ENCODE peak calls at places on chromosome 11, in eight cellular contexts. B, N, G, L, R, F, W and K are unnamed samples.

GRCh38 chr11:64963072-64963631 is 8.8 kb downstream of the MAJIN start:
- DNase-seq in B (no peak), N (no peak), G (no peak), L (no peak), R (no peak), F (no peak), W (no peak), K (no peak)

GRCh38 chr11:47010192-47010591 is 73.6 kb downstream of the CSTPP1 start:
- DNase-seq in B (peak), N (no peak), G (no peak), L (no peak), R (no peak), F (no peak), W (no peak), K (no peak)

GRCh38 chr11:34002420-34002819 is 49.1 kb upstream of the CAPRIN1 start:
- DNase-seq in B (no peak), N (peak), G (no peak), L (no peak), R (no peak), F (no peak), W (no peak), K (no peak)

GRCh38 chr11:10348650-10349280 is 43.9 kb downstream of the ADM start:
- DNase-seq in B (peak), N (peak), G (no peak), L (peak), R (no peak), F (no peak), W (no peak), K (peak)

GRCh38 chr11:85759915-85760314 is 51.0 kb downstream of the SYTL2 start:
- DNase-seq in B (peak), N (peak), G (no peak), L (peak), R (no peak), F (peak), W (no peak), K (peak)

GRCh38 chr11:79249341-79249993 is 191.4 kb downstream of the TENM4 start:
- DNase-seq in B (peak), N (no peak), G (no peak), L (peak), R (no peak), F (no peak), W (no peak), K (peak)

GRCh38 chr11:11163256-11163655 is 189.8 kb downstream of the CSNK2A3 start:
- DNase-seq in B (no peak), N (no peak), G (peak), L (peak), R (no peak), F (no peak), W (no peak), K (no peak)

GRCh38 chr11:6356503-6356902 is 33.8 kb upstream of the SMPD1 start:
- DNase-seq in B (no peak), N (no peak), G (no peak), L (no peak), R (no peak), F (no peak), W (no peak), K (no peak)

GRCh38 chr11:65297026-65297667 is 17.5 kb upstream of the CDC42EP2 start:
- DNase-seq in B (no peak), N (no peak), G (no peak), L (no peak), R (no peak), F (no peak), W (no peak), K (no peak)

GRCh38 chr11:123995119-123995518 is at the start of gene OR10G6:
- DNase-seq in B (no peak), N (no peak), G (no peak), L (no peak), R (no peak), F (no peak), W (no peak), K (no peak)

GRCh38 chr11:86710936-86711335 is 38.5 kb upstream of the ME3 start:
- DNase-seq in B (no peak), N (no peak), G (no peak), L (no peak), R (no peak), F (no peak), W (no peak), K (no peak)

GRCh38 chr11:95985174-95985808 is 61.4 kb upstream of the MTMR2 start:
- DNase-seq in B (peak), N (no peak), G (no peak), L (peak), R (no peak), F (no peak), W (no peak), K (peak)

GRCh38 chr11:3879216-3879966 is 23.9 kb downstream of the STIM1 start:
- DNase-seq in B (no peak), N (no peak), G (no peak), L (no peak), R (no peak), F (no peak), W (no peak), K (no peak)

GRCh38 chr11:120660024-120660565 is 148.5 kb downstream of the GRIK4 start:
- DNase-seq in B (no peak), N (no peak), G (peak), L (peak), R (peak), F (no peak), W (no peak), K (no peak)

GRCh38 chr11:120666121-120666639 is 154.6 kb downstream of the GRIK4 start:
- DNase-seq in B (no peak), N (no peak), G (peak), L (no peak), R (no peak), F (no peak), W (no peak), K (no peak)

GRCh38 chr11:120663142-120663541 is 151.6 kb downstream of the GRIK4 start:
- DNase-seq in B (no peak), N (no peak), G (no peak), L (no peak), R (no peak), F (no peak), W (no peak), K (no peak)

GRCh38 chr11:120659076-120659475 is 147.5 kb downstream of the GRIK4 start:
- DNase-seq in B (no peak), N (no peak), G (no peak), L (no peak), R (no peak), F (no peak), W (no peak), K (no peak)

DNA sequence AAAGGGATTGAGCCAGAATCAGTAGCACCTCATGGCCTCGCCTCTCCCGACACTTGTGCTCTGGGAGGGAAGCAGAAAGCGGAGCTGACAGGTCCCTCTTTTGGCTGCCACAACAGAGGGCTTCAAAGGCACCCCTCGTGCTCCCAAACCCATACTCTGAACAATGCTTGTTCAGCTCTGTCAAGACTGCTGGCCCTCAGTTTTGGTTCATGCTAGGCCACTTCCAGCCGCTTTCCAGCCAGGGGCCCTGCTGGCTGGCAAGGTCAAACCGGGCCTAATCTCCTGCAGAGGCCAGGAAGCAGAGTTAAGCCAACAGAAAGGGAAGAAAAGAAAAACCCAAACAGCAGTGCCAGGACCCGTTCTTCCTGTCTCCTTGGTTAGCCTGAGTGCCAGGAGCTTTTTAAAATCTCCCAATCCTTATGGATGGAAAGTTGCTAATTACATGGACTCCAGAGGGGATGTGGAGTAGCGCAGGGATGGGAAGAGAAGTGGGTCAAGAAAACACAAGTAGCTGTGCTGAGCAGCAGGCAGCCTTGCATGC is 150.6 kb downstream of the GRIK4 start:
- DNase-seq in B (no peak), N (no peak), G (no peak), L (no peak), R (no peak), F (no peak), W (no peak), K (no peak)
- TF ChIP-seq CTCF in B (no peak), N (no peak), G (no peak), L (no peak), R (no peak), F (no peak), W (no peak), K (no peak)

GRCh38 chr11:8055111-8055835 is 25.7 kb upstream of the TUB start:
- DNase-seq in B (no peak), N (no peak), G (peak), L (peak), R (no peak), F (no peak), W (peak), K (no peak)
- TF ChIP-seq CTCF in B (no peak), N (peak), G (peak), L (peak), R (peak), F (peak), W (no peak), K (peak)

DNA sequence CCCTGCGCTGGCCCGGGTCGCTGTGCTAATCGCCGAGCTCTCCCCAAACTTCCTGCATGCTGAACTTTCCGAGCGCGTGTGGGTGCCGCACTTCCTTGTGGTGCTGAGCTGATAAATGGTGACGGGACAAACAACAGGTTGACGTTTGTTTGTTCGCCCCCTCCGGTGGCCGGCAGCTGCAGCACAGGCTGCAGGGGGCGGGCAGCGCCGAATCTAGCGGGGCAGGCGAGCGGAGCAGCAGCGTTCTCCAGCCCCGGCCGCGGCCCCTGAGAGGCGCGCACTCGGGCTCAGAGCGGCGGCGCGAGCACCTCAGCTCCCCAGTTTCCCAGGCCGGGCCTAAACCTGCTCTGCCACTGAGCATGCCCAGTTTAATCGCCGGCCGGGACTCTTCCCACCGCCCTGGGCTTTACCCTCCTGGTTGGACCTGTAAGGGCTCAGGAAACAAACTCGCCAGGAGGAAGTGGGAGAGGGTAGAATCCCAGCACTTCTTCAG is at the start of gene PDGFD:
- DNase-seq in B (peak), N (peak), G (peak), L (peak), R (peak), F (peak), W (peak), K (peak)
- TF ChIP-seq CTCF in B (peak), N (peak), G (peak), L (peak), R (no peak), F (peak), W (no peak), K (peak)

GRCh38 chr11:88424881-88425280 is 87.3 kb upstream of the CTSC start:
- DNase-seq in B (no peak), N (no peak), G (no peak), L (no peak), R (no peak), F (no peak), W (no peak), K (no peak)

GRCh38 chr11:88418508-88418907 is 81.0 kb upstream of the CTSC start:
- DNase-seq in B (no peak), N (peak), G (no peak), L (no peak), R (no peak), F (no peak), W (no peak), K (no peak)

GRCh38 chr11:88415495-88415894 is 78.0 kb upstream of the CTSC start:
- DNase-seq in B (no peak), N (no peak), G (no peak), L (no peak), R (no peak), F (no peak), W (no peak), K (no peak)

GRCh38 chr11:88421530-88421929 is 84.0 kb upstream of the CTSC start:
- DNase-seq in B (peak), N (peak), G (no peak), L (peak), R (peak), F (no peak), W (no peak), K (no peak)

GRCh38 chr11:88420165-88420781 is 82.7 kb upstream of the CTSC start:
- DNase-seq in B (peak), N (no peak), G (no peak), L (peak), R (no peak), F (no peak), W (no peak), K (peak)
- TF ChIP-seq CTCF in B (peak), N (no peak), G (no peak), L (peak), R (no peak), F (no peak), W (no peak), K (no peak)

GRCh38 chr11:73182824-73183321 is 35.2 kb upstream of the P2RY2 start:
- DNase-seq in B (no peak), N (no peak), G (no peak), L (no peak), R (no peak), F (no peak), W (peak), K (no peak)
- TF ChIP-seq CTCF in B (no peak), N (no peak), G (no peak), L (no peak), R (no peak), F (no peak), W (no peak), K (no peak)

GRCh38 chr11:113690619-113691569 is 15.2 kb downstream of the TMPRSS5 start:
- DNase-seq in B (peak), N (peak), G (peak), L (peak), R (peak), F (no peak), W (no peak), K (peak)
- TF ChIP-seq CTCF in B (no peak), N (peak), G (peak), L (peak), R (peak), F (no peak), W (no peak), K (peak)

GRCh38 chr11:126098204-126098769 is 35.6 kb upstream of the CDON start:
- DNase-seq in B (no peak), N (no peak), G (no peak), L (no peak), R (no peak), F (no peak), W (no peak), K (no peak)
- TF ChIP-seq CTCF in B (no peak), N (no peak), G (no peak), L (no peak), R (no peak), F (no peak), W (no peak), K (no peak)

GRCh38 chr11:20874358-20874757 is 205.0 kb downstream of the NELL1 start:
- DNase-seq in B (no peak), N (no peak), G (no peak), L (no peak), R (no peak), F (no peak), W (no peak), K (no peak)
- TF ChIP-seq CTCF in B (no peak), N (no peak), G (peak), L (no peak), R (no peak), F (no peak), W (no peak), K (no peak)

GRCh38 chr11:131248588-131248987 is 121.8 kb upstream of the NTM start:
- DNase-seq in B (no peak), N (no peak), G (no peak), L (peak), R (no peak), F (no peak), W (no peak), K (no peak)

GRCh38 chr11:131246156-131246555 is 124.3 kb upstream of the NTM start:
- DNase-seq in B (no peak), N (no peak), G (no peak), L (no peak), R (no peak), F (no peak), W (no peak), K (no peak)

GRCh38 chr11:131242616-131243015 is 127.8 kb upstream of the NTM start:
- DNase-seq in B (no peak), N (no peak), G (no peak), L (no peak), R (no peak), F (no peak), W (no peak), K (no peak)

GRCh38 chr11:131246589-131247164 is 123.7 kb upstream of the NTM start:
- DNase-seq in B (no peak), N (peak), G (peak), L (peak), R (peak), F (no peak), W (no peak), K (no peak)
- TF ChIP-seq CTCF in B (peak), N (peak), G (peak), L (peak), R (peak), F (peak), W (no peak), K (peak)

GRCh38 chr11:72609045-72609444 is 65.2 kb downstream of the PDE2A start:
- DNase-seq in B (peak), N (no peak), G (no peak), L (peak), R (peak), F (no peak), W (no peak), K (peak)
- TF ChIP-seq CTCF in B (peak), N (peak), G (peak), L (peak), R (peak), F (peak), W (no peak), K (peak)